ENCODE peak calls at places on chromosomes 7 and 10, in four cellular contexts. P, X, V and S are unnamed samples.

GRCh38 chr7:74371381-74372059 is 82.2 kb upstream of the GTF2IRD1 start:
- DNase-seq in P (no peak), X (no peak), V (no peak), S (no peak)

GRCh38 chr10:77168861-77169260 is 468.7 kb downstream of the KCNMA1 start:
- DNase-seq in P (no peak), X (no peak), V (no peak), S (no peak)

GRCh38 chr10:132901351-132901750 is 41.0 kb downstream of the CFAP46 start:
- DNase-seq in P (no peak), X (no peak), V (no peak), S (no peak)

GRCh38 chr7:97218767-97219166 is 101.3 kb downstream of the SDHAF3 start:
- DNase-seq in P (no peak), X (no peak), V (no peak), S (no peak)

GRCh38 chr7:21903074-21903786 is 42.5 kb downstream of the CDCA7L start:
- DNase-seq in P (no peak), X (no peak), V (no peak), S (no peak)

GRCh38 chr7:134047675-134048074 is 79.5 kb upstream of the LRGUK start:
- DNase-seq in P (no peak), X (no peak), V (no peak), S (no peak)

GRCh38 chr7:76427635-76428034 is 2.9 kb downstream of the ZP3 start:
- DNase-seq in P (no peak), X (no peak), V (no peak), S (no peak)

GRCh38 chr7:70588610-70589009 is 543.3 kb upstream of the GALNT17 start:
- DNase-seq in P (no peak), X (no peak), V (no peak), S (no peak)

GRCh38 chr10:131681656-131682055 is 219.2 kb upstream of the PPP2R2D start:
- DNase-seq in P (no peak), X (no peak), V (no peak), S (no peak)

GRCh38 chr7:66460921-66461361 is 167.7 kb upstream of the KCTD7 start:
- DNase-seq in P (no peak), X (peak; percentile 75), V (no peak), S (no peak)

GRCh38 chr7:21371371-21371770 is 56.5 kb upstream of the SP4 start:
- DNase-seq in P (no peak), X (no peak), V (no peak), S (no peak)

GRCh38 chr10:97408496-97408992 is 7.4 kb upstream of the RRP12 start:
- DNase-seq in P (no peak), X (no peak), V (no peak), S (no peak)

GRCh38 chr7:103936558-103936957 is 52.9 kb downstream of the RELN start:
- DNase-seq in P (no peak), X (no peak), V (no peak), S (no peak)

GRCh38 chr10:11023009-11023408 is 5.3 kb downstream of the CELF2 start:
- DNase-seq in P (no peak), X (no peak), V (no peak), S (no peak)

GRCh38 chr7:43040461-43040860 is 72.0 kb upstream of the HECW1 start:
- DNase-seq in P (no peak), X (no peak), V (no peak), S (no peak)

GRCh38 chr10:132242103-132242840 is 55.5 kb downstream of the DPYSL4 start:
- DNase-seq in P (no peak), X (no peak), V (no peak), S (no peak)

GRCh38 chr7:64313740-64314491 is at the start of gene ZNF736:
- DNase-seq in P (peak; percentile 94), X (peak; percentile 88), V (peak; percentile 92), S (peak; percentile 75)
- TF ChIP-seq POLR2A in P (peak; percentile 84), X (peak; percentile 75), V (peak; percentile 44), S (no peak)

GRCh38 chr10:49075743-49076142 is 39.6 kb downstream of the VSTM4 start:
- DNase-seq in P (no peak), X (no peak), V (no peak), S (no peak)

GRCh38 chr10:49076741-49077521 is 38.4 kb downstream of the VSTM4 start:
- DNase-seq in P (no peak), X (no peak), V (no peak), S (no peak)

GRCh38 chr10:49072166-49072885 is 43.0 kb downstream of the VSTM4 start:
- DNase-seq in P (no peak), X (no peak), V (no peak), S (no peak)

GRCh38 chr10:49076319-49076718 is 39.0 kb downstream of the VSTM4 start:
- DNase-seq in P (no peak), X (no peak), V (no peak), S (no peak)

DNA sequence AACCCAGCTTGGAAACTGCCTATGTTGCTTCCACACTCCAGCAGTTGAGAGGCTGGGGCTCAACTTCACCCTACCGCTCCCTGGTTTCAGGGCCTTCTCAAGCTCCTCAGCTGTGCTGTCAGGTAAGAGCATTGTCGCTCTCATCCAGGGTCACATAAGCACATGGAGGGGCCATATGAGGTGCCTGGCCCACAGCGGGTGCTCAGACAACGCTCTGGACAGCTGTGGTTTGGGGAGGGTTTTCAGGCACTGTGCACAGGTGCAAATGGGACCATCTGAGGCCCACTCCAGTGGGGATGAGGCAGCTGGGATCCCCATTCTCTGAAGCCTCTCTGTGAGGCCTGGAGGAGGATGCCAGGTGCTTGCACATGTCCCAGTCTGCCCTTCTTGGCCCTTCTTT is 40.5 kb downstream of the VSTM4 start:
- DNase-seq in P (no peak), X (no peak), V (no peak), S (no peak)
- TF ChIP-seq POLR2A in P (no peak), X (no peak), V (no peak), S (no peak)

GRCh38 chr7:27140108-27140842 is 3.2 kb downstream of the HOXA5 start:
- DNase-seq in P (no peak), X (no peak), V (peak; percentile 10), S (no peak)
- TF ChIP-seq POLR2A in P (no peak), X (no peak), V (no peak), S (no peak)

GRCh38 chr7:36390199-36391090 is 783 bp downstream of the ANLN start:
- DNase-seq in P (peak; percentile 87), X (peak; percentile 81), V (peak; percentile 63), S (peak; percentile 85)
- TF ChIP-seq POLR2A in P (peak; percentile 85), X (no peak), V (no peak), S (peak; percentile 81)

DNA sequence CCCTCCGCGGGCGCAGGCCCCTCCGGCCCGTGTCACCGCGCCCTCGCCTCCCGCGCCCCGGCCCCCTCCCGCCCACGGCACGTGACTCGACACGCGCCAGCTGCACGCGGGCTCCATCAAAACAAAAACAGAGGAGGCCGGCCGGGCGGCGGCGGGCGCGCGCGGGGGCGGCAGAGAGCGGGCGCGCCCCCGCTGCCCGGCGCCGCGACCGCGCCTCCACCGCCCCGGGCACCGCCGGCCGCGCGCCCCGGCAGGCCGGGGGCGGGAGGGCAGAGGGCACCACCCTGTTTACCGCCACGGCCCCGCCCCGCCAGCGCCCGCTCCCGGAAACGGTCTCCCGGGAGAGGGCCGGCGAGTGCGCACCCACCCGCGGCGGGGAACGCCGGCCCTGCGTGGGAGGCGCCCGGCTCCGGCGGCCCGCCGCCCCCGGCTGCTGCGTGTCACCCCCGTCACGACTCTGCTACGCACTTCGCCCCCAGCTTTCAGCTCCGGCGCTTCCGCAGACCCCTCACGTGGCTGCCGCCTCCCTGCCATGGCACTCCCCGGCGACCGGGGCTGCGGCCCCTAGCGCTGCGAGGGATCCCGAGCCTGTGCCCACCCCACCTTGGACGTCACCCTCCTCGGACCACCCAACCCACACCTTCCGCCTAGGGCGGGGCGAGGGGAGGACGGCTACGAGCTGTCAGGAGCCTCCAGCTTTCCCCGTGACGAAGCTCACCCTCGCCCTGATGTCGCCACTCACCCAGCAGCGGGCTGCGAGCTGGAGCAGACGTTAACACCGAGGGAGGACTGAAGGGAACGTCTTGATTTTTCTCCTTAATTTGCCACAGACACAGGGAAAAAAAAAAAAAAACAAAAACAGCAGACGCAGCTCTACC is 221.6 kb upstream of the MKLN1 start:
- DNase-seq in P (peak; percentile 70), X (peak; percentile 76), V (peak; percentile 72), S (peak; percentile 79)
- TF ChIP-seq POLR2A in P (peak; percentile 96), X (peak; percentile 69), V (peak; percentile 56), S (peak; percentile 31)